ENCODE peak calls at places on chromosomes 12 and 14, in ten cellular contexts. X, G, J, V, T, S, Y, K, C and E are unnamed samples.

GRCh38 chr12:56941299-56942017 is 7.2 kb upstream of the SDR9C7 start:
- DNase-seq in X (no peak), G (no peak), J (no peak), V (no peak), T (no peak), S (peak), Y (no peak), K (no peak), C (peak), E (peak)

GRCh38 chr12:31603546-31604009 is 12.6 kb upstream of the DENND5B start:
- DNase-seq in X (no peak), G (no peak), J (no peak), V (no peak), T (no peak), S (no peak), Y (no peak), K (no peak), C (no peak), E (no peak)

GRCh38 chr12:104583311-104583710 is 126.6 kb downstream of the CHST11 start:
- DNase-seq in X (no peak), G (no peak), J (no peak), V (no peak), T (no peak), S (no peak), Y (no peak), K (no peak), C (no peak), E (no peak)

GRCh38 chr12:81499809-81500208 is 259.3 kb downstream of the PPFIA2 start:
- DNase-seq in X (no peak), G (no peak), J (no peak), V (no peak), T (no peak), S (no peak), Y (no peak), K (no peak), C (no peak), E (no peak)

GRCh38 chr14:100539766-100540140 is 47.5 kb downstream of the BEGAIN start:
- DNase-seq in X (no peak), G (no peak), J (no peak), V (no peak), T (no peak), S (no peak), Y (peak), K (no peak), C (no peak), E (no peak)

GRCh38 chr14:49857427-49858003 is 4.9 kb upstream of the NEMF start:
- DNase-seq in X (no peak), G (no peak), J (no peak), V (no peak), T (no peak), S (no peak), Y (no peak), K (no peak), C (no peak), E (no peak)

GRCh38 chr14:78721756-78722455 is 551.7 kb downstream of the NRXN3 start:
- DNase-seq in X (no peak), G (no peak), J (peak), V (no peak), T (no peak), S (no peak), Y (no peak), K (peak), C (no peak), E (no peak)

GRCh38 chr14:32530800-32531199 is 201.7 kb downstream of the AKAP6 start:
- DNase-seq in X (no peak), G (no peak), J (no peak), V (no peak), T (no peak), S (no peak), Y (no peak), K (no peak), C (no peak), E (no peak)

GRCh38 chr12:94561943-94562411 is 88.4 kb downstream of the TMCC3 start:
- DNase-seq in X (peak), G (peak), J (no peak), V (no peak), T (no peak), S (no peak), Y (no peak), K (peak), C (no peak), E (peak)

GRCh38 chr14:106802413-106803364 is 1276.3 kb downstream of the TMEM121 start:
- DNase-seq in X (no peak), G (no peak), J (peak), V (no peak), T (no peak), S (no peak), Y (no peak), K (peak), C (no peak), E (no peak)

GRCh38 chr12:54417712-54418440 is 1.2 kb downstream of the ITGA5 start:
- DNase-seq in X (no peak), G (peak), J (no peak), V (no peak), T (no peak), S (no peak), Y (peak), K (no peak), C (peak), E (no peak)

GRCh38 chr12:100504820-100505219 is 31.2 kb downstream of the NR1H4 start:
- DNase-seq in X (no peak), G (no peak), J (no peak), V (no peak), T (no peak), S (no peak), Y (no peak), K (no peak), C (no peak), E (no peak)

GRCh38 chr12:74752196-74752595 is 214.6 kb downstream of the ATXN7L3B start:
- DNase-seq in X (no peak), G (no peak), J (no peak), V (no peak), T (no peak), S (no peak), Y (no peak), K (no peak), C (no peak), E (no peak)

GRCh38 chr12:48592591-48593086 is 22.8 kb upstream of the LALBA start:
- DNase-seq in X (no peak), G (no peak), J (no peak), V (no peak), T (no peak), S (no peak), Y (no peak), K (no peak), C (no peak), E (no peak)

GRCh38 chr12:130127527-130127908 is 34.7 kb upstream of the FZD10 start:
- DNase-seq in X (no peak), G (no peak), J (no peak), V (no peak), T (no peak), S (no peak), Y (peak), K (no peak), C (no peak), E (no peak)

GRCh38 chr14:33509454-33509853 is 441.4 kb downstream of the EGLN3 start:
- DNase-seq in X (no peak), G (no peak), J (no peak), V (no peak), T (no peak), S (no peak), Y (no peak), K (no peak), C (no peak), E (no peak)

GRCh38 chr14:39006721-39007410 is 96.2 kb downstream of the SEC23A start:
- DNase-seq in X (no peak), G (no peak), J (no peak), V (no peak), T (no peak), S (no peak), Y (no peak), K (no peak), C (no peak), E (no peak)

GRCh38 chr14:50647753-50648152 is 20.4 kb downstream of the SAV1 start:
- DNase-seq in X (no peak), G (no peak), J (no peak), V (no peak), T (no peak), S (peak), Y (no peak), K (no peak), C (no peak), E (no peak)

GRCh38 chr14:53748691-53749090 is 207.9 kb downstream of the BMP4 start:
- DNase-seq in X (no peak), G (no peak), J (no peak), V (no peak), T (no peak), S (no peak), Y (no peak), K (no peak), C (no peak), E (no peak)

GRCh38 chr14:79248771-79249170 is 962.5 kb downstream of the DIO2 start:
- DNase-seq in X (no peak), G (no peak), J (no peak), V (no peak), T (no peak), S (no peak), Y (no peak), K (no peak), C (no peak), E (no peak)

GRCh38 chr12:116528067-116528466 is 31.1 kb upstream of the MAP1LC3B2 start:
- DNase-seq in X (no peak), G (no peak), J (no peak), V (no peak), T (no peak), S (peak), Y (no peak), K (no peak), C (no peak), E (peak)

GRCh38 chr12:117023998-117024960 is 74.9 kb downstream of the TESC start:
- DNase-seq in X (no peak), G (no peak), J (no peak), V (no peak), T (no peak), S (no peak), Y (no peak), K (no peak), C (no peak), E (no peak)

GRCh38 chr12:28025821-28026505 is 53.4 kb upstream of the PTHLH start:
- DNase-seq in X (no peak), G (no peak), J (no peak), V (no peak), T (no peak), S (no peak), Y (no peak), K (no peak), C (no peak), E (peak)

GRCh38 chr12:123479442-123480180 is 21.7 kb downstream of the SNRNP35 start:
- DNase-seq in X (no peak), G (no peak), J (no peak), V (no peak), T (no peak), S (no peak), Y (peak), K (no peak), C (no peak), E (no peak)

GRCh38 chr12:18153826-18154225 is 63.8 kb upstream of the RERGL start:
- DNase-seq in X (no peak), G (no peak), J (no peak), V (no peak), T (no peak), S (no peak), Y (no peak), K (no peak), C (no peak), E (no peak)

GRCh38 chr12:58530421-58531067 is 389.8 kb downstream of the LRIG3 start:
- DNase-seq in X (no peak), G (no peak), J (no peak), V (no peak), T (no peak), S (peak), Y (no peak), K (no peak), C (no peak), E (peak)

GRCh38 chr12:117119592-117120198 is 20.5 kb upstream of the TESC start:
- DNase-seq in X (peak), G (peak), J (peak), V (peak), T (no peak), S (no peak), Y (no peak), K (no peak), C (peak), E (peak)

GRCh38 chr12:45232771-45233372 is 17.0 kb downstream of the ANO6 start:
- DNase-seq in X (no peak), G (no peak), J (no peak), V (no peak), T (peak), S (peak), Y (peak), K (no peak), C (no peak), E (peak)

GRCh38 chr14:22520235-22520634 is 68.8 kb downstream of the DAD1 start:
- DNase-seq in X (no peak), G (no peak), J (peak), V (no peak), T (no peak), S (peak), Y (no peak), K (no peak), C (no peak), E (peak)

GRCh38 chr12:104370989-104371870 is 67.7 kb downstream of the EID3 start:
- DNase-seq in X (no peak), G (no peak), J (no peak), V (no peak), T (no peak), S (peak), Y (no peak), K (no peak), C (no peak), E (peak)

GRCh38 chr12:93125126-93125525 is 196.0 kb upstream of the EEA1 start:
- DNase-seq in X (no peak), G (no peak), J (no peak), V (no peak), T (no peak), S (no peak), Y (no peak), K (no peak), C (no peak), E (no peak)

GRCh38 chr12:65528127-65528526 is 249.6 kb downstream of the MSRB3 start:
- DNase-seq in X (no peak), G (no peak), J (no peak), V (no peak), T (no peak), S (no peak), Y (no peak), K (no peak), C (no peak), E (no peak)

GRCh38 chr12:4301932-4302501 is 19.0 kb upstream of the TIGAR start:
- DNase-seq in X (no peak), G (no peak), J (no peak), V (no peak), T (no peak), S (no peak), Y (no peak), K (no peak), C (no peak), E (no peak)

GRCh38 chr12:106871477-106871876 is 84.2 kb upstream of the TMEM263 start:
- DNase-seq in X (no peak), G (no peak), J (no peak), V (no peak), T (no peak), S (peak), Y (no peak), K (no peak), C (no peak), E (peak)

GRCh38 chr12:2291182-2291832 is 238.5 kb downstream of the CACNA1C start:
- DNase-seq in X (no peak), G (no peak), J (peak), V (peak), T (peak), S (peak), Y (no peak), K (no peak), C (peak), E (no peak)

GRCh38 chr12:118189761-118190181 is 53.8 kb downstream of the PEBP1 start:
- DNase-seq in X (peak), G (peak), J (no peak), V (no peak), T (no peak), S (peak), Y (no peak), K (peak), C (no peak), E (peak)

GRCh38 chr14:100878271-100879146 is 25.0 kb downstream of the RTL1 start:
- DNase-seq in X (no peak), G (peak), J (no peak), V (no peak), T (no peak), S (no peak), Y (no peak), K (no peak), C (no peak), E (no peak)